ENCODE peak calls at places on chromosome 3, in ten cellular contexts. G is lung microvascular endothelial cell, E is T-cell, R is heart left ventricle, D is ovary, B is KBM-7, Y is thoracic aorta, F is tibial nerve, I is right cardiac atrium, O is left ventricle myocardium inferior. A is an unnamed sample.

GRCh38 chr3:9116351-9116750 is 133.1 kb downstream of the SRGAP3 start:
- DNase-seq in G (no peak), E (no peak), R (no peak), D (no peak), B (no peak), Y (no peak), F (no peak), I (no peak), O (no peak), A (no peak)

GRCh38 chr3:170418422-170419300 is at the start of gene CLDN11:
- DNase-seq in G (peak), E (no peak), R (peak), D (peak), B (no peak), Y (no peak), F (peak), I (peak), O (peak), A (no peak)

GRCh38 chr3:149576071-149576564 is 81.7 kb downstream of the WWTR1 start:
- DNase-seq in G (peak), E (no peak), R (no peak), D (peak), B (peak), Y (peak), F (no peak), I (peak), O (no peak), A (no peak)

GRCh38 chr3:107271787-107272387 is 105.4 kb upstream of the CCDC54 start:
- DNase-seq in G (peak), E (no peak), R (no peak), D (no peak), B (peak), Y (no peak), F (no peak), I (no peak), O (no peak), A (no peak)

GRCh38 chr3:14791343-14791945 is 27.3 kb upstream of the FGD5 start:
- DNase-seq in G (peak), E (peak), R (peak), D (peak), B (peak), Y (no peak), F (peak), I (peak), O (peak), A (peak)

GRCh38 chr3:26202169-26202568 is 412.3 kb downstream of the OXSM start:
- DNase-seq in G (no peak), E (no peak), R (no peak), D (no peak), B (no peak), Y (no peak), F (no peak), I (no peak), O (no peak), A (no peak)

GRCh38 chr3:79019137-79019923 is 748.5 kb downstream of the ROBO1 start:
- DNase-seq in G (peak), E (peak), R (peak), D (peak), B (peak), Y (no peak), F (peak), I (peak), O (peak), A (peak)

GRCh38 chr3:53073553-53074365 is 27.9 kb upstream of the SFMBT1 start:
- DNase-seq in G (no peak), E (no peak), R (no peak), D (peak), B (no peak), Y (no peak), F (no peak), I (no peak), O (no peak), A (no peak)

GRCh38 chr3:49013738-49014660 is 4.4 kb downstream of the DALRD3 start:
- DNase-seq in G (peak), E (peak), R (peak), D (peak), B (peak), Y (no peak), F (no peak), I (no peak), O (no peak), A (no peak)

GRCh38 chr3:42514876-42515275 is 12.4 kb downstream of the VIPR1 start:
- DNase-seq in G (no peak), E (no peak), R (peak), D (no peak), B (no peak), Y (no peak), F (no peak), I (no peak), O (no peak), A (no peak)